ENCODE peak calls at places on chromosomes 5 and 9, in seven cellular contexts. A is trophoblast cell, L is neuronal stem cell, D is IMR-90, B is H9, W is mesenchymal stem cell, O is H1. Z is an unnamed sample.

GRCh38 chr9:2872307-2872940 is 28.5 kb upstream of the PUM3 start:
- DNase-seq in A (no peak), L (peak; percentile 27), D (peak; percentile 28), B (no peak), W (peak; percentile 43), O (no peak), Z (peak; percentile 83)

GRCh38 chr5:157359350-157359910 is 93.5 kb downstream of the CYFIP2 start:
- DNase-seq in A (no peak), L (no peak), D (no peak), B (no peak), W (no peak), O (no peak), Z (no peak)

GRCh38 chr9:94802795-94803194 is 76.3 kb downstream of the AOPEP start:
- DNase-seq in A (no peak), L (no peak), D (peak; percentile 76), B (no peak), W (peak; percentile 84), O (no peak), Z (no peak)

GRCh38 chr5:135993248-135993893 is 35.4 kb upstream of the TGFBI start:
- DNase-seq in A (no peak), L (no peak), D (peak; percentile 73), B (no peak), W (no peak), O (no peak), Z (no peak)

GRCh38 chr9:17757816-17758215 is 178.9 kb downstream of the SH3GL2 start:
- DNase-seq in A (no peak), L (no peak), D (peak; percentile 2), B (no peak), W (no peak), O (no peak), Z (no peak)

GRCh38 chr9:112093147-112093874 is 81.8 kb downstream of the SUSD1 start:
- DNase-seq in A (no peak), L (no peak), D (no peak), B (no peak), W (no peak), O (no peak), Z (peak; percentile 22)

GRCh38 chr9:98453589-98454311 is 198.3 kb upstream of the TBC1D2 start:
- DNase-seq in A (no peak), L (no peak), D (peak; percentile 50), B (no peak), W (no peak), O (no peak), Z (no peak)

GRCh38 chr5:57902035-57902434 is 419.4 kb upstream of the ACTBL2 start:
- DNase-seq in A (no peak), L (no peak), D (no peak), B (no peak), W (no peak), O (no peak), Z (no peak)

GRCh38 chr5:132684922-132685720 is 11.3 kb downstream of the IL4 start:
- DNase-seq in A (no peak), L (no peak), D (no peak), B (no peak), W (no peak), O (no peak), Z (no peak)

GRCh38 chr9:128482186-128482585 is 22.3 kb upstream of the GLE1 start:
- DNase-seq in A (no peak), L (no peak), D (no peak), B (no peak), W (no peak), O (no peak), Z (no peak)

GRCh38 chr5:134328619-134329018 is 38.4 kb downstream of the CDKL3 start:
- DNase-seq in A (no peak), L (no peak), D (no peak), B (no peak), W (peak; percentile 9), O (no peak), Z (peak; percentile 23)

GRCh38 chr9:97419315-97419867 is 7.5 kb downstream of the TDRD7 start:
- DNase-seq in A (no peak), L (no peak), D (peak; percentile 71), B (no peak), W (peak; percentile 45), O (no peak), Z (peak; percentile 57)

GRCh38 chr5:66080664-66081063 is 63.4 kb upstream of the SREK1 start:
- DNase-seq in A (no peak), L (no peak), D (no peak), B (no peak), W (no peak), O (no peak), Z (no peak)

GRCh38 chr5:116068028-116068632 is 16.7 kb upstream of the COMMD10 start:
- DNase-seq in A (no peak), L (peak; percentile 48), D (peak; percentile 72), B (no peak), W (peak; percentile 61), O (no peak), Z (peak; percentile 37)

GRCh38 chr9:87950765-87951488 is 23.4 kb downstream of the CDK20 start:
- DNase-seq in A (peak; percentile 5), L (peak; percentile 24), D (peak; percentile 34), B (no peak), W (peak; percentile 36), O (peak; percentile 57), Z (peak; percentile 57)

GRCh38 chr9:20495133-20495532 is 127.2 kb downstream of the MLLT3 start:
- DNase-seq in A (no peak), L (no peak), D (no peak), B (no peak), W (no peak), O (no peak), Z (peak; percentile 77)

GRCh38 chr9:96302021-96302420 is at the start of gene HSD17B3:
- DNase-seq in A (no peak), L (no peak), D (peak; percentile 20), B (no peak), W (no peak), O (no peak), Z (no peak)

GRCh38 chr5:94992325-94992724 is 292.6 kb downstream of the MCTP1 start:
- DNase-seq in A (no peak), L (no peak), D (no peak), B (no peak), W (no peak), O (no peak), Z (peak; percentile 25)

GRCh38 chr5:6749026-6749716 is 35.9 kb downstream of the TENT4A start:
- DNase-seq in A (no peak), L (no peak), D (no peak), B (no peak), W (no peak), O (no peak), Z (no peak)

GRCh38 chr9:81519816-81520215 is 169.5 kb downstream of the TLE1 start:
- DNase-seq in A (no peak), L (no peak), D (peak; percentile 13), B (no peak), W (peak; percentile 23), O (no peak), Z (peak; percentile 33)

GRCh38 chr5:145449794-145450193 is 385.3 kb downstream of the PRELID2 start:
- DNase-seq in A (no peak), L (no peak), D (no peak), B (no peak), W (no peak), O (no peak), Z (no peak)

GRCh38 chr9:136201609-136202448 is 3.1 kb downstream of the LHX3 start:
- DNase-seq in A (no peak), L (peak; percentile 65), D (no peak), B (no peak), W (peak; percentile 10), O (peak; percentile 81), Z (no peak)

GRCh38 chr9:16809912-16810610 is 60.4 kb downstream of the BNC2 start:
- DNase-seq in A (peak; percentile 53), L (no peak), D (no peak), B (peak; percentile 99), W (no peak), O (peak; percentile 79), Z (peak; percentile 98)

GRCh38 chr5:110377411-110378392 is 348.8 kb downstream of the TMEM232 start:
- DNase-seq in A (peak; percentile 69), L (no peak), D (peak; percentile 34), B (no peak), W (peak; percentile 89), O (no peak), Z (peak; percentile 90)

GRCh38 chr5:93736284-93736683 is 5.1 kb downstream of the POU5F2 start:
- DNase-seq in A (no peak), L (no peak), D (peak; percentile 77), B (no peak), W (peak; percentile 8), O (no peak), Z (no peak)
- H3K9ac ChIP-seq in A (no peak overlapping the region), L (no peak overlapping the region), D (no peak overlapping the region), B (no peak overlapping the region), W (no peak overlapping the region), O (no peak overlapping the region), Z (no peak overlapping the region)

DNA sequence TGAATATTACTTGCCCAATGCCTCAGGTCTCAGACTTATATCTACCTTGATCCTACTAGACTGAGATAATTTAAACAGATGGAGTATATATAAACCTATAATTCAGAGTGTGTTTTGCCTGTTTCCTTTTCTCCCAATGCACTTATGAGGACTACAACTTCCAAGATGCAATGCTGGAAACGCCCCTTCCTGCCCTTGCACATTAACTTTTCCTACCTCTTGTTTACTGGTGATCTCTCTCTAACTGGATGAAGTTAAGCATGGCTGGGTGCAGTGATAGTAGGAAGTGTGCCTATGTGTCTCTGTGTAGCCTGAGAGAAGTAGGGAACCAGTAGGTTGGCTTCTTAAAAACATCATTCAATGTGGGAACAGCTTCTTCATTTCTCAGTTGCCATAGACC is 115.2 kb downstream of the SVEP1 start:
- DNase-seq in A (no peak), L (no peak), D (no peak), B (peak; percentile 30), W (peak; percentile 10), O (no peak), Z (peak; percentile 37)
- H4K8ac ChIP-seq in A (peak overlapping the region; percentile 87), L (no peak overlapping the region), D (no peak overlapping the region), B (no peak overlapping the region), W (no peak overlapping the region), O (no peak overlapping the region), Z (no peak overlapping the region)

GRCh38 chr5:75405296-75405695 is 68.3 kb downstream of the HMGCR start:
- DNase-seq in A (no peak), L (no peak), D (peak; percentile 23), B (no peak), W (peak; percentile 6), O (no peak), Z (peak; percentile 14)
- H2BK120ac ChIP-seq in A (no peak overlapping the region), L (no peak overlapping the region), D (no peak overlapping the region), B (no peak overlapping the region), W (no peak overlapping the region), O (no peak overlapping the region), Z (no peak overlapping the region)

GRCh38 chr9:126499911-126500599 is 113.7 kb upstream of the LMX1B start:
- DNase-seq in A (no peak), L (no peak), D (no peak), B (peak; percentile 61), W (no peak), O (peak; percentile 77), Z (peak; percentile 48)
- H3K9ac ChIP-seq in A (peak overlapping the region; percentile 20), L (peak overlapping the region; percentile 44), D (no peak overlapping the region), B (no peak overlapping the region), W (peak overlapping the region; percentile 56), O (no peak overlapping the region), Z (peak overlapping the region; percentile 61)

GRCh38 chr5:79959407-79959806 is 31.7 kb downstream of the MTX3 start:
- DNase-seq in A (no peak), L (no peak), D (no peak), B (no peak), W (no peak), O (no peak), Z (no peak)
- H4K8ac ChIP-seq in A (no peak overlapping the region), L (no peak overlapping the region), D (no peak overlapping the region), B (no peak overlapping the region), W (no peak overlapping the region), O (no peak overlapping the region), Z (no peak overlapping the region)

GRCh38 chr5:35672995-35673394 is 55.3 kb downstream of the SPEF2 start:
- DNase-seq in A (no peak), L (no peak), D (no peak), B (peak; percentile 34), W (peak; percentile 49), O (no peak), Z (peak; percentile 77)
- H2BK120ac ChIP-seq in A (no peak overlapping the region), L (no peak overlapping the region), D (no peak overlapping the region), B (no peak overlapping the region), W (no peak overlapping the region), O (no peak overlapping the region), Z (no peak overlapping the region)